ENCODE peak calls at places on chromosomes 6 and 20, in nine cellular contexts. K is transverse colon; J is Peyer's patch; C is CD8-positive, alpha-beta T cell; N is sigmoid colon; R is heart right ventricle; W is tibial nerve; U is lung; M is neuronal stem cell. H is an unnamed sample. For H3K4me1, the result is how much of the 10 kb centered on the place peaks cover.

GRCh38 chr20:35398660-35399144 is 13.1 kb downstream of the UQCC1 start:
- DNase-seq in K (no peak), J (no peak), R (no peak), C (no peak), U (no peak), M (no peak), W (no peak), N (no peak), H (no peak)

GRCh38 chr6:33839399-33840063 is 35.7 kb upstream of the MLN start:
- DNase-seq in R (no peak), M (no peak), C (no peak), U (no peak), W (no peak), N (no peak), J (no peak), K (no peak), H (no peak)

GRCh38 chr6:25138024-25138696 is 141.0 kb upstream of the CARMIL1 start:
- DNase-seq in W (no peak), R (peak), M (no peak), C (peak), K (peak), N (peak), U (peak), J (peak), H (peak)

GRCh38 chr6:83258517-83258916 is 65.4 kb downstream of the RWDD2A start:
- DNase-seq in J (no peak), M (no peak), W (no peak), U (no peak), R (no peak), K (no peak), C (no peak), N (no peak), H (no peak)

GRCh38 chr6:101980924-101981323 is 587.4 kb downstream of the GRIK2 start:
- DNase-seq in U (no peak), R (no peak), J (no peak), K (no peak), W (no peak), N (no peak), M (no peak), C (no peak), H (no peak)

GRCh38 chr6:88166493-88166900 is 350 bp upstream of the CNR1 start:
- DNase-seq in U (no peak), W (no peak), M (no peak), J (peak), N (no peak), C (no peak), R (no peak), K (no peak), H (peak)

GRCh38 chr6:9623985-9624384 is 790.9 kb downstream of the TFAP2A start:
- DNase-seq in C (no peak), M (no peak), K (no peak), R (no peak), N (no peak), W (no peak), J (no peak), U (no peak), H (no peak)

GRCh38 chr20:58001381-58001780 is 227.1 kb downstream of the ANKRD60 start:
- DNase-seq in R (no peak), J (no peak), M (no peak), N (no peak), W (no peak), K (no peak), C (no peak), U (no peak), H (no peak)

GRCh38 chr6:157119502-157120027 is 203.8 kb downstream of the TMEM242 start:
- DNase-seq in N (no peak), C (no peak), U (no peak), M (no peak), W (no peak), K (no peak), J (no peak), R (no peak), H (no peak)

GRCh38 chr20:22684763-22685443 is 100.5 kb upstream of the FOXA2 start:
- DNase-seq in N (no peak), J (no peak), K (no peak), C (no peak), W (no peak), M (no peak), R (no peak), U (no peak), H (no peak)

GRCh38 chr6:72849346-72849745 is 227.5 kb downstream of the KCNQ5 start:
- DNase-seq in K (no peak), C (no peak), M (no peak), R (no peak), W (no peak), U (no peak), N (no peak), J (no peak), H (no peak)

GRCh38 chr6:111210074-111210729 is 122.9 kb downstream of the SLC16A10 start:
- DNase-seq in W (no peak), N (no peak), U (no peak), K (no peak), M (peak), C (no peak), J (no peak), R (peak), H (no peak)

GRCh38 chr6:158972241-158973233 is 27.5 kb downstream of the RSPH3 start:
- DNase-seq in C (no peak), R (no peak), W (no peak), K (no peak), N (no peak), J (no peak), U (no peak), M (no peak), H (no peak)

GRCh38 chr6:166005846-166006592 is 161.6 kb downstream of the TBXT start:
- DNase-seq in M (no peak), R (peak), K (peak), C (no peak), J (no peak), W (no peak), U (no peak), N (peak), H (peak)

GRCh38 chr6:47083586-47084047 is 41.5 kb upstream of the ADGRF1 start:
- DNase-seq in U (peak), K (peak), N (peak), R (peak), W (peak), J (peak), C (no peak), M (no peak), H (no peak)

GRCh38 chr6:117482240-117483003 is at the start of gene DCBLD1:
- DNase-seq in N (peak), J (peak), W (peak), C (peak), R (peak), U (peak), K (peak), M (peak), H (peak)

GRCh38 chr6:32182617-32183016 is 1.4 kb downstream of the AGER start:
- DNase-seq in K (no peak), M (no peak), W (no peak), J (no peak), U (no peak), N (no peak), R (no peak), C (no peak), H (peak)

GRCh38 chr6:15312500-15312899 is 66.6 kb downstream of the JARID2 start:
- DNase-seq in U (no peak), K (no peak), N (no peak), C (no peak), R (no peak), J (no peak), W (no peak), M (no peak), H (no peak)

GRCh38 chr6:42774201-42774600 is 7.7 kb upstream of the BICRAL start:
- DNase-seq in U (no peak), C (peak), J (no peak), W (no peak), R (no peak), K (no peak), M (no peak), N (no peak), H (no peak)

GRCh38 chr20:44805991-44806729 is 4.2 kb downstream of the RIMS4 start:
- DNase-seq in J (no peak), C (no peak), N (peak), W (peak), M (peak), R (peak), K (no peak), U (peak), H (peak)

GRCh38 chr20:561437-562231 is 18.0 kb upstream of the CSNK2A1 start:
- DNase-seq in U (peak), W (no peak), J (peak), M (peak), N (peak), R (peak), K (peak), C (peak), H (peak)

GRCh38 chr6:32853541-32854375 is at the start of the genes PSMB9 and TAP1:
- DNase-seq in J (peak), W (peak), C (peak), N (peak), K (peak), U (peak), M (peak), R (peak), H (peak)

GRCh38 chr20:45109634-45110033 is 5.3 kb downstream of the WFDC5 start:
- DNase-seq in M (no peak), C (no peak), K (no peak), U (no peak), R (no peak), W (no peak), J (no peak), N (no peak), H (no peak)

DNA sequence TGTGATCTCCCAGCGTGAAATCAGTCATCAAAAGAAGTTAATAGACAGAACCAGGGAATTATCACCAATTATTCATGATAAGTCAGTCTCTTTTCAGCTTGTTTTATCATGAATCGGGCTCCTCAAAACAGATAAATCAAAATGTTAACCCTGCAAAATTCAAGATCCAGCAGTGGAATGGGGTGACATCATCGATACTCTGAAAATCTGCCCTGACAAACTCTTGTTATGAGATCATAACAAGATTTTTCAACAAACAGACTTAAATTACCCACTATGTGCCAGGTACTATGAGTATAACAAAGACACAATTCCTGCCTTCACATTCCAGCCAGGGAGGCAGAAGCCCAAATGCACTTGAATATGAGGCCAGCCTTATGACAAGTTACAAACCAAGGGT is 64.4 kb downstream of the PTPRK start:
- DNase-seq in J (no peak), U (no peak), R (no peak), N (no peak), C (no peak), K (no peak), W (no peak), M (no peak), H (no peak)
- H3K4me1 ChIP-seq in J (under half), U (under half), R (under half), N (under half), C (under half), K (under half), W (under half), M (under half), H (under half)

GRCh38 chr6:36600564-36601146 is 6.5 kb downstream of the SRSF3 start:
- DNase-seq in J (peak), N (no peak), C (no peak), K (no peak), W (no peak), U (no peak), R (no peak), M (no peak), H (no peak)

GRCh38 chr6:36598739-36599318 is 4.7 kb downstream of the SRSF3 start:
- DNase-seq in W (no peak), U (no peak), M (no peak), N (peak), R (no peak), K (peak), C (no peak), J (no peak), H (no peak)

GRCh38 chr6:36597775-36598174 is 3.6 kb downstream of the SRSF3 start:
- DNase-seq in C (no peak), W (no peak), R (no peak), J (no peak), N (peak), M (no peak), U (no peak), K (peak), H (no peak)

GRCh38 chr6:36598326-36598725 is 4.2 kb downstream of the SRSF3 start:
- DNase-seq in C (no peak), M (no peak), N (peak), U (no peak), R (no peak), K (peak), J (no peak), W (no peak), H (no peak)

GRCh38 chr6:36599791-36600209 is 5.6 kb downstream of the SRSF3 start:
- DNase-seq in M (no peak), J (peak), R (no peak), W (no peak), C (peak), N (peak), U (no peak), K (no peak), H (no peak)
- H3K4me1 ChIP-seq in M (under half), J (half or more), R (half or more), W (half or more), C (half or more), N (half or more), U (under half), K (under half), H (under half)

GRCh38 chr20:49682798-49683197 is 30.9 kb downstream of the B4GALT5 start:
- DNase-seq in K (no peak), R (no peak), W (no peak), J (no peak), M (no peak), C (no peak), U (no peak), N (no peak), H (no peak)

GRCh38 chr20:49677777-49678758 is 35.6 kb downstream of the B4GALT5 start:
- DNase-seq in C (no peak), U (no peak), N (no peak), M (no peak), W (no peak), K (no peak), J (no peak), R (no peak), H (no peak)

GRCh38 chr20:49682278-49682677 is 31.4 kb downstream of the B4GALT5 start:
- DNase-seq in K (no peak), C (no peak), N (no peak), J (no peak), M (no peak), W (no peak), U (no peak), R (no peak), H (no peak)

GRCh38 chr20:49676581-49677291 is 36.9 kb downstream of the B4GALT5 start:
- DNase-seq in N (no peak), R (no peak), C (peak), K (peak), J (peak), M (no peak), U (peak), W (no peak), H (no peak)

DNA sequence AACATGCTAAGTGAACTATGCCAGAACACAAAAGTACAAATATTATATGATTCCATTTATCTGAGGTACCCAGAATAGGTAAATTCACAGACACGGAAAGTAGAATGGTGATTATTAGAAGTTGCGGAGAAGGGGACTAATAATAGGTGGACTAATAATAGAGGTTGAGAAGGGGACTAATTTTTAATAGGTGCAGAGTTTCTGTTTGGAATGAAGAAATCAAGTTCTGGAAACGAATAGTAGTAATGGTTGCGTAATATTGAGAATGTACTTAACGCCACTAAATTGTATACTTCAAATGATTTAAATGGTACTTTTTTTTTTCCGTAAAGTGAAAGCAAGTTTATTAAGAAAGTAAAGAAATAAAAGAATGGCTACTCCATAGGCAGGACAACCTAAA is 33.2 kb downstream of the B4GALT5 start:
- DNase-seq in M (no peak), K (no peak), C (no peak), U (no peak), J (no peak), N (no peak), W (no peak), R (no peak), H (no peak)
- H3K4me1 ChIP-seq in M (under half), K (under half), C (under half), U (under half), J (half or more), N (half or more), W (half or more), R (half or more), H (under half)

GRCh38 chr20:33790571-33790970 is 20.6 kb upstream of the CHMP4B start:
- DNase-seq in W (no peak), U (no peak), N (peak), R (no peak), K (peak), C (no peak), M (no peak), J (no peak), H (no peak)
- H3K4me1 ChIP-seq in W (under half), U (under half), N (half or more), R (half or more), K (under half), C (under half), M (under half), J (under half), H (under half)

GRCh38 chr6:137493218-137494038 is 766 bp downstream of the OLIG3 start:
- DNase-seq in W (no peak), N (no peak), R (no peak), U (no peak), K (no peak), M (peak), J (no peak), C (peak), H (no peak)

GRCh38 chr6:137495652-137496391 is 1.6 kb upstream of the OLIG3 start:
- DNase-seq in U (no peak), K (no peak), J (no peak), C (no peak), R (no peak), W (no peak), N (no peak), M (peak), H (no peak)

GRCh38 chr6:137492771-137493217 is 1.4 kb downstream of the OLIG3 start:
- DNase-seq in J (no peak), M (peak), C (no peak), N (no peak), W (no peak), U (no peak), R (no peak), K (no peak), H (no peak)

GRCh38 chr6:137494967-137495595 is 887 bp upstream of the OLIG3 start:
- DNase-seq in C (no peak), M (no peak), J (no peak), W (no peak), U (no peak), N (no peak), K (no peak), R (no peak), H (no peak)

GRCh38 chr6:137494281-137494966 is at the start of gene OLIG3:
- DNase-seq in U (no peak), K (no peak), M (peak), W (no peak), N (no peak), J (no peak), C (no peak), R (no peak), H (no peak)
- H3K4me1 ChIP-seq in U (under half), K (under half), M (under half), W (under half), N (half or more), J (under half), C (half or more), R (half or more), H (under half)